ENCODE peak calls at places on chromosomes 3 and 15, in seven cellular contexts. One of them, this sample, is unnamed.

GRCh38 chr3:12175844-12176453 is 17.2 kb upstream of the TIMP4 start:
- DNase-seq in ascending aorta: peak
- DNase-seq in PC-3: peak
- DNase-seq in adrenal gland: peak
- DNase-seq in ovary: peak
- DNase-seq in endothelial cell of umbilical vein: peak
- DNase-seq in naive thymus-derived CD4-positive, alpha-beta T cell: peak
- DNase-seq in this sample: no peak

GRCh38 chr15:82105458-82106205 is 59.8 kb upstream of the MEX3B start:
- DNase-seq in endothelial cell of umbilical vein: no peak
- DNase-seq in PC-3: peak
- DNase-seq in adrenal gland: no peak
- DNase-seq in ovary: no peak
- DNase-seq in ascending aorta: no peak
- DNase-seq in naive thymus-derived CD4-positive, alpha-beta T cell: no peak
- DNase-seq in this sample: no peak

GRCh38 chr15:74995779-74996765 is 709 bp downstream of the SCAMP5 start:
- DNase-seq in endothelial cell of umbilical vein: no peak
- DNase-seq in ovary: peak
- DNase-seq in PC-3: no peak
- DNase-seq in ascending aorta: no peak
- DNase-seq in adrenal gland: peak
- DNase-seq in naive thymus-derived CD4-positive, alpha-beta T cell: no peak
- DNase-seq in this sample: no peak

GRCh38 chr15:25470230-25470629 is 31.4 kb upstream of the UBE3A start:
- DNase-seq in naive thymus-derived CD4-positive, alpha-beta T cell: no peak
- DNase-seq in ovary: no peak
- DNase-seq in adrenal gland: no peak
- DNase-seq in PC-3: no peak
- DNase-seq in ascending aorta: no peak
- DNase-seq in endothelial cell of umbilical vein: no peak
- DNase-seq in this sample: no peak

GRCh38 chr3:171297228-171297627 is 163.0 kb downstream of the TNIK start:
- DNase-seq in PC-3: no peak
- DNase-seq in naive thymus-derived CD4-positive, alpha-beta T cell: no peak
- DNase-seq in endothelial cell of umbilical vein: no peak
- DNase-seq in ascending aorta: no peak
- DNase-seq in ovary: no peak
- DNase-seq in adrenal gland: no peak
- DNase-seq in this sample: no peak

GRCh38 chr3:129106866-129107565 is 14.6 kb downstream of the RAB43 start:
- DNase-seq in ovary: no peak
- DNase-seq in endothelial cell of umbilical vein: no peak
- DNase-seq in PC-3: no peak
- DNase-seq in naive thymus-derived CD4-positive, alpha-beta T cell: no peak
- DNase-seq in adrenal gland: no peak
- DNase-seq in ascending aorta: no peak
- DNase-seq in this sample: no peak

GRCh38 chr15:66908503-66909095 is 156.8 kb upstream of the SMAD3 start:
- DNase-seq in ovary: no peak
- DNase-seq in PC-3: no peak
- DNase-seq in adrenal gland: no peak
- DNase-seq in ascending aorta: no peak
- DNase-seq in naive thymus-derived CD4-positive, alpha-beta T cell: no peak
- DNase-seq in endothelial cell of umbilical vein: no peak
- DNase-seq in this sample: no peak

GRCh38 chr3:87006844-87007439 is 16.0 kb upstream of the VGLL3 start:
- DNase-seq in ascending aorta: no peak
- DNase-seq in adrenal gland: no peak
- DNase-seq in PC-3: peak
- DNase-seq in naive thymus-derived CD4-positive, alpha-beta T cell: no peak
- DNase-seq in endothelial cell of umbilical vein: no peak
- DNase-seq in ovary: no peak
- DNase-seq in this sample: no peak

GRCh38 chr3:156211583-156211982 is 91.2 kb downstream of the KCNAB1 start:
- DNase-seq in ovary: no peak
- DNase-seq in PC-3: peak
- DNase-seq in ascending aorta: no peak
- DNase-seq in naive thymus-derived CD4-positive, alpha-beta T cell: no peak
- DNase-seq in adrenal gland: peak
- DNase-seq in endothelial cell of umbilical vein: peak
- DNase-seq in this sample: no peak

GRCh38 chr3:185339945-185340344 is 23.0 kb upstream of the MAP3K13 start:
- DNase-seq in ascending aorta: no peak
- DNase-seq in naive thymus-derived CD4-positive, alpha-beta T cell: no peak
- DNase-seq in PC-3: no peak
- DNase-seq in adrenal gland: no peak
- DNase-seq in endothelial cell of umbilical vein: no peak
- DNase-seq in ovary: no peak
- DNase-seq in this sample: no peak

GRCh38 chr3:157493627-157494550 is 9.3 kb downstream of the VEPH1 start:
- DNase-seq in endothelial cell of umbilical vein: peak
- DNase-seq in naive thymus-derived CD4-positive, alpha-beta T cell: no peak
- DNase-seq in PC-3: peak
- DNase-seq in ovary: no peak
- DNase-seq in ascending aorta: no peak
- DNase-seq in adrenal gland: no peak
- DNase-seq in this sample: no peak

GRCh38 chr3:15207836-15208504 is 1.9 kb downstream of the CAPN7 start:
- DNase-seq in PC-3: no peak
- DNase-seq in naive thymus-derived CD4-positive, alpha-beta T cell: no peak
- DNase-seq in ovary: no peak
- DNase-seq in adrenal gland: no peak
- DNase-seq in endothelial cell of umbilical vein: peak
- DNase-seq in ascending aorta: no peak
- DNase-seq in this sample: no peak

GRCh38 chr3:138197058-138197457 is 10.0 kb downstream of the ARMC8 start:
- DNase-seq in adrenal gland: no peak
- DNase-seq in PC-3: peak
- DNase-seq in endothelial cell of umbilical vein: peak
- DNase-seq in ascending aorta: no peak
- DNase-seq in ovary: no peak
- DNase-seq in naive thymus-derived CD4-positive, alpha-beta T cell: no peak
- DNase-seq in this sample: no peak

GRCh38 chr3:16548721-16549120 is 35.2 kb upstream of the RFTN1 start:
- DNase-seq in PC-3: peak
- DNase-seq in ascending aorta: no peak
- DNase-seq in ovary: no peak
- DNase-seq in naive thymus-derived CD4-positive, alpha-beta T cell: no peak
- DNase-seq in adrenal gland: no peak
- DNase-seq in endothelial cell of umbilical vein: no peak
- DNase-seq in this sample: no peak

GRCh38 chr3:2360815-2361214 is 262.1 kb downstream of the CNTN4 start:
- DNase-seq in ascending aorta: no peak
- DNase-seq in endothelial cell of umbilical vein: no peak
- DNase-seq in ovary: no peak
- DNase-seq in adrenal gland: no peak
- DNase-seq in naive thymus-derived CD4-positive, alpha-beta T cell: no peak
- DNase-seq in PC-3: no peak
- DNase-seq in this sample: no peak

GRCh38 chr3:171949559-171949958 is 89.8 kb upstream of the FNDC3B start:
- DNase-seq in adrenal gland: no peak
- DNase-seq in endothelial cell of umbilical vein: no peak
- DNase-seq in ascending aorta: no peak
- DNase-seq in PC-3: no peak
- DNase-seq in ovary: no peak
- DNase-seq in naive thymus-derived CD4-positive, alpha-beta T cell: no peak
- DNase-seq in this sample: no peak

DNA sequence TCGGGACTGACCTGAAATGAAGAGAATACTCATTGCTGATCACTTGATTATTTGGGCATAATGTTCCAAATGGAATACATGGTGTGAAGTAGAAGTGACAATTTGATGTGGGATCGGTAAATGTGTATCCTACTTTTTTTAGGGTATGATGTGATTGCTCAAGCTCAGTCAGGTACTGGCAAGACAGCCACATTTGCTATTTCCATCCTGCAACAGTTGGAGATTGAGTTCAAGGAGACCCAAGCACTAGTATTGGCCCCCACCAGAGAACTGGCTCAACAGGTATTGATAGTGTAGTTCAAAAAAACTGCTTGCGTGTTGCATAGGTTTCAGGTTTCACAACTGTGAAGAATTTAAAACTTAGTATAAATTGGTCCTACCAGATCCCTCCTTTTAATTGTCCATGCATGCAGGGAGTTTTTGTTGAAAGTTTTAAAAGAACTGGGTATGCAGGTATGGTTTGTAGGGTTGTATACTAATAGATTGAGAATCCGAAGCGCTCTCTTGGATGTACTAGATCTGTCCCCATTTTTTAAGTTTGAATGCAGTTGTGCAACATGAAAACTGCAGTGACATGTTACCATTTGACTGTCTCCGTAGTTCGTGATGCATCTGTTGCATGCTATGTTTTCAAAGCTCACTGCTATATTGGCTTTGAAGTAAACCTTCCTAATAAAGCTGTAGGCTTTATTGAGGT is 1.6 kb downstream of the EIF4A2 start:
- DNase-seq in ovary: no peak
- DNase-seq in PC-3: no peak
- DNase-seq in naive thymus-derived CD4-positive, alpha-beta T cell: no peak
- DNase-seq in adrenal gland: no peak
- DNase-seq in ascending aorta: no peak
- DNase-seq in endothelial cell of umbilical vein: no peak
- DNase-seq in this sample: no peak
- H3K27ac ChIP-seq in ovary: no peak
- H3K27ac ChIP-seq in PC-3: peak
- H3K27ac ChIP-seq in naive thymus-derived CD4-positive, alpha-beta T cell: peak
- H3K27ac ChIP-seq in adrenal gland: peak
- H3K27ac ChIP-seq in ascending aorta: no peak
- H3K27ac ChIP-seq in endothelial cell of umbilical vein: peak
- H3K27ac ChIP-seq in this sample: no peak

DNA sequence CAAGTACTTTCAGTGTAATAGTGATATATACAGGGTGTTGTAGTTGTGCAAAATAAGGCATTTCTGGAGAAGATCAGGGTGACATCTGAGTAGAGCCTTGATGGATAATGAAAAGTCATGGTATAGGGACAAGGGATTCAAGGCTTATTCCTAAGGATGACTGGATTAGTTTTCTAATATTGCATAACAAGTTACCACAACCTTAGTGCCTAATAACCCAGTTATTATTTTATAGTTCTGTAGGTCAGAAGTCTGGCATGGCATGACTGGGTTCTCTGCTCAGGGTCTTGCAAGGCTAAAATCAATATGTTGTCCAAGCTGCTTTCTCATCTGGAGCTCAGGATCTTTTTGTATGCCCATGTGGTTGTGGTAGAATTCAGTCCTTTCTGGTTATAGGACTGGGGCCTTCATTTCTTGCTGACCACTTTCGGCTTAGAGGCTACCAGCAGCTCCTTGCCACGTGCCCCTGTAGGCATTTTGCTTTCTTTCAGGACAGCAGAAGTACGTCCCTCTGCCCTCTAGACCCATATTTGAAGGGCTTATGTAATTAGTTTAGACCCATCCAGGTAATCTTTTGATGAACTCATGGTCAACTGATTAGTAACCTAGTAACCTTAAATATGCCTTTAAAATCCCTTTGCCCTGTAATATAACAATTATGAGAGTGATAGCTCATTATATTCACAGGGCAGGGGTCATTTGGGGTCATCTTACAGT is 73.2 kb upstream of the LRRFIP2 start:
- DNase-seq in naive thymus-derived CD4-positive, alpha-beta T cell: no peak
- DNase-seq in adrenal gland: no peak
- DNase-seq in endothelial cell of umbilical vein: no peak
- DNase-seq in ovary: no peak
- DNase-seq in ascending aorta: no peak
- DNase-seq in PC-3: no peak
- DNase-seq in this sample: no peak
- H3K27ac ChIP-seq in naive thymus-derived CD4-positive, alpha-beta T cell: no peak
- H3K27ac ChIP-seq in adrenal gland: no peak
- H3K27ac ChIP-seq in endothelial cell of umbilical vein: no peak
- H3K27ac ChIP-seq in ovary: no peak
- H3K27ac ChIP-seq in ascending aorta: no peak
- H3K27ac ChIP-seq in PC-3: no peak
- H3K27ac ChIP-seq in this sample: no peak

DNA sequence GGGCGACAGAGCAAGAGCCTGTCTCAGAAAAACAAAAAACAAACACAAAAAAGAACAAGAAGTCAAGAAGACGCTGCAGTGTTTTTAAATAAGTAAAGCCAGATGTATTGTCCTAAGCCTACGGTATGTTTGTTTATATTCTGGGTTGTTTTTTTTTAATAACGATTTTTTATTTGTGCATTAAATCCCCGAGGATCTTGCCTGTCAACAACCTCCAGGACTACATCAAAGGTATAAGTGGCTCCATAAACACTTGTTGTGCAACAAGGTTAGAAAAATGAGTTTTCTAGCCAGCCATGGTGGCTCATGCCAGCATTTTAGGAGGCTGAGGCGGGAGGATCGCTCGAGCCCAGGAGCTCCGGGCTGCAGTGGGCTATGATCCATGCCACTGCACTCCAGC is 26.1 kb downstream of the ITGB5 start:
- DNase-seq in PC-3: no peak
- DNase-seq in endothelial cell of umbilical vein: no peak
- DNase-seq in ascending aorta: peak
- DNase-seq in adrenal gland: no peak
- DNase-seq in naive thymus-derived CD4-positive, alpha-beta T cell: no peak
- DNase-seq in ovary: no peak
- DNase-seq in this sample: no peak
- H3K27ac ChIP-seq in PC-3: peak
- H3K27ac ChIP-seq in endothelial cell of umbilical vein: peak
- H3K27ac ChIP-seq in ascending aorta: peak
- H3K27ac ChIP-seq in adrenal gland: peak
- H3K27ac ChIP-seq in naive thymus-derived CD4-positive, alpha-beta T cell: no peak
- H3K27ac ChIP-seq in ovary: no peak
- H3K27ac ChIP-seq in this sample: no peak

GRCh38 chr15:73931441-73931840 is 5.2 kb downstream of the LOXL1 start:
- DNase-seq in ascending aorta: no peak
- DNase-seq in naive thymus-derived CD4-positive, alpha-beta T cell: no peak
- DNase-seq in PC-3: no peak
- DNase-seq in endothelial cell of umbilical vein: no peak
- DNase-seq in adrenal gland: no peak
- DNase-seq in ovary: no peak
- DNase-seq in this sample: no peak

GRCh38 chr15:73928241-73928579 is 1.9 kb downstream of the LOXL1 start:
- DNase-seq in naive thymus-derived CD4-positive, alpha-beta T cell: no peak
- DNase-seq in adrenal gland: no peak
- DNase-seq in ascending aorta: no peak
- DNase-seq in ovary: no peak
- DNase-seq in PC-3: no peak
- DNase-seq in endothelial cell of umbilical vein: no peak
- DNase-seq in this sample: no peak

GRCh38 chr15:73930790-73931281 is 4.6 kb downstream of the LOXL1 start:
- DNase-seq in PC-3: no peak
- DNase-seq in ovary: peak
- DNase-seq in naive thymus-derived CD4-positive, alpha-beta T cell: no peak
- DNase-seq in endothelial cell of umbilical vein: no peak
- DNase-seq in ascending aorta: no peak
- DNase-seq in adrenal gland: no peak
- DNase-seq in this sample: no peak

GRCh38 chr15:73928971-73929627 is 2.8 kb downstream of the LOXL1 start:
- DNase-seq in ovary: no peak
- DNase-seq in PC-3: peak
- DNase-seq in ascending aorta: peak
- DNase-seq in endothelial cell of umbilical vein: no peak
- DNase-seq in adrenal gland: no peak
- DNase-seq in naive thymus-derived CD4-positive, alpha-beta T cell: no peak
- DNase-seq in this sample: no peak

DNA sequence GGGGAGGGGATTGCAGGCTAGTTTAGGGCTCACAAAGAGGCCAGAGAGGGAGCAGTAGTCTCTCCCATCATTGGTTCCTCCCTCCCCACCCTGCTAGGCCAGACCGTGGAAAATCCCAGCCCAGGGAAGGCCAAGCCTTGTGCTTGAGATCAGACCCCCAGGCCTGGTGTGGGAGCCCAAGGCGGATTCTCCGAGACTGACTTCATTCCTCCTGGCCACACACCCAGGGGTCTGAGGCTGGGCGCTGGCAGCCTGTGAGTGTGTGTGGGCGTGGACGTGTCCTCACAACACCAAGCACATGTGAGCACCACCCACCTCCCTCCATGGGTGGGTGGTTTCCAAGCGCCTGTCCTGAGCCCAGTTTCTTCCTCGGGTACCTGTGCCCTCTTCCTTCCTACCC is 4.1 kb downstream of the LOXL1 start:
- DNase-seq in endothelial cell of umbilical vein: no peak
- DNase-seq in ovary: peak
- DNase-seq in naive thymus-derived CD4-positive, alpha-beta T cell: no peak
- DNase-seq in PC-3: no peak
- DNase-seq in adrenal gland: no peak
- DNase-seq in ascending aorta: peak
- DNase-seq in this sample: no peak
- H3K27ac ChIP-seq in endothelial cell of umbilical vein: no peak
- H3K27ac ChIP-seq in ovary: no peak
- H3K27ac ChIP-seq in naive thymus-derived CD4-positive, alpha-beta T cell: no peak
- H3K27ac ChIP-seq in PC-3: peak
- H3K27ac ChIP-seq in adrenal gland: peak
- H3K27ac ChIP-seq in ascending aorta: peak
- H3K27ac ChIP-seq in this sample: no peak